ENCODE peak calls at places on chromosomes 7 and 10, in ten cellular contexts. B, S, F, V, U, Z, Q, M, X and H are unnamed samples.

GRCh38 chr7:48101880-48102448 is 12.9 kb downstream of the UPP1 start:
- DNase-seq in F (no peak), B (no peak), V (no peak), Z (peak; percentile 68), S (no peak), M (no peak), U (no peak), Q (no peak), X (no peak), H (no peak)

GRCh38 chr7:44184221-44184873 is 4.9 kb downstream of the GCK start:
- DNase-seq in Z (peak; percentile 68), S (no peak), M (peak; percentile 85), V (peak; percentile 92), U (peak; percentile 67), X (no peak), Q (no peak), F (no peak), B (peak; percentile 41), H (no peak)

GRCh38 chr7:110685899-110686298 is 405.0 kb upstream of the LRRN3 start:
- DNase-seq in Q (no peak), F (no peak), V (no peak), M (no peak), S (no peak), X (no peak), U (no peak), B (no peak), Z (no peak), H (no peak)

GRCh38 chr10:115949282-115949844 is 323.6 kb downstream of the GFRA1 start:
- DNase-seq in F (no peak), B (no peak), S (no peak), Q (no peak), M (no peak), U (no peak), X (no peak), Z (no peak), V (no peak), H (no peak)

GRCh38 chr7:42639930-42640329 is 271.9 kb downstream of the C7orf25 start:
- DNase-seq in F (no peak), Q (no peak), V (no peak), S (no peak), X (no peak), Z (no peak), B (no peak), U (no peak), M (no peak), H (no peak)

GRCh38 chr10:69663548-69663947 is 33.5 kb downstream of the FAM241B start:
- DNase-seq in B (no peak), U (no peak), X (no peak), M (no peak), F (peak; percentile 66), V (peak; percentile 58), S (no peak), Q (no peak), Z (no peak), H (no peak)

GRCh38 chr7:50696810-50697582 is 85.7 kb downstream of the GRB10 start:
- DNase-seq in F (peak; percentile 27), U (no peak), X (no peak), M (no peak), Q (no peak), S (no peak), V (no peak), B (no peak), Z (no peak), H (no peak)

GRCh38 chr10:51168086-51168815 is 94.0 kb downstream of the PRKG1 start:
- DNase-seq in Z (no peak), F (no peak), U (no peak), X (no peak), S (no peak), B (no peak), M (no peak), Q (no peak), V (no peak), H (no peak)

GRCh38 chr7:40437498-40437897 is 302.7 kb downstream of the SUGCT start:
- DNase-seq in U (peak; percentile 99), V (no peak), M (peak; percentile 89), Z (no peak), B (peak; percentile 98), F (no peak), X (no peak), Q (no peak), S (no peak), H (no peak)

GRCh38 chr7:5359344-5359743 is 64.3 kb downstream of the TNRC18 start:
- DNase-seq in Z (no peak), Q (no peak), X (no peak), S (no peak), B (no peak), F (no peak), U (no peak), V (no peak), M (no peak), H (no peak)

GRCh38 chr10:932589-932988 is 1.1 kb upstream of the LARP4B start:
- DNase-seq in X (peak; percentile 47), S (no peak), U (no peak), B (no peak), Q (no peak), M (no peak), F (peak; percentile 31), V (no peak), Z (peak; percentile 86), H (peak; percentile 27)

GRCh38 chr10:75111367-75111905 is at the start of gene SAMD8:
- DNase-seq in Z (peak; percentile 99), B (peak; percentile 78), F (peak; percentile 99), X (peak; percentile 97), M (peak; percentile 95), S (peak; percentile 87), Q (peak; percentile 93), V (no peak), U (peak; percentile 39), H (peak; percentile 99)

GRCh38 chr7:20152511-20152910 is 64.7 kb downstream of the MACC1 start:
- DNase-seq in Z (no peak), F (no peak), M (no peak), X (no peak), U (no peak), S (no peak), B (no peak), V (no peak), Q (no peak), H (no peak)

GRCh38 chr7:1725199-1725701 is 55.2 kb downstream of the ELFN1 start:
- DNase-seq in U (no peak), M (no peak), B (no peak), S (no peak), F (no peak), Q (no peak), Z (no peak), V (no peak), X (no peak), H (peak; percentile 92)

GRCh38 chr7:88933285-88933684 is 137.7 kb upstream of the TEX47 start:
- DNase-seq in M (no peak), U (no peak), F (no peak), X (no peak), B (no peak), Q (no peak), Z (no peak), V (no peak), S (no peak), H (no peak)

GRCh38 chr7:116871061-116871700 is 8.8 kb downstream of the CAPZA2 start:
- DNase-seq in X (no peak), U (no peak), F (no peak), Q (no peak), M (no peak), S (no peak), Z (no peak), V (no peak), B (no peak), H (no peak)

GRCh38 chr10:80454526-80455460 is 683 bp downstream of the TSPAN14 start:
- DNase-seq in S (no peak), M (no peak), B (no peak), Q (no peak), V (no peak), Z (peak; percentile 92), U (no peak), X (peak; percentile 61), F (peak; percentile 44), H (peak; percentile 74)
- TF ChIP-seq CTCF in S (no peak), M (no peak), B (no peak), Q (no peak), V (no peak), Z (no peak), U (no peak), X (no peak), F (no peak), H (no peak)

DNA sequence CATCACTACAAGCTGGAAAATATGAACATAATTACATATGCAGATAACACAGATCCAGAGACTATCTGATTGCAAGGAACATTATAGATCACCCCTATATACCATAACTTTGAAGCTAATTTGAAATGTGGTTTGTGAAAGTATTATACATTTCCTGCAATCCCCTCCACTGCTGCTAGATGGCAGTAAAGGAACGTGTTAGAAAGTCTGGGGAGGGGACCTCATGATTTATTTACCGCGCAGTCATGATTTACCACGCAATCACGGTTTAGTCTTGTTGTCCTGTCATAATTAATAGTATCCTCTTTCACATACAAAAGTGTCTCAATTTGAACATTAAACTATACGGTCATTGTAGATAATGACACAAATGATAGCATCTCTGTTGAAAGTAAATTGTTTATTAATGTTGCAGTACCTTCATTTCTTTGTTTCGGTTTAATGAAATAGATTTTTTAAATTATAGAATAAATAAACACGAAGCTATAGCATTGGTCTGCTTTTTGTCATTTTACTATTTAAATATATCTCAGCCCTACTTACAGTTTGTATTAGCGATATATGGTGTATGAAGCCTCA is 145.3 kb upstream of the PRSS1 start:
- DNase-seq in X (no peak), U (no peak), M (peak; percentile 63), S (peak; percentile 5), Q (peak; percentile 23), B (no peak), F (peak; percentile 62), Z (no peak), V (peak; percentile 57), H (no peak)
- TF ChIP-seq CTCF in X (no peak), U (peak; percentile 96), M (peak; percentile 83), S (peak; percentile 68), Q (peak; percentile 60), B (peak; percentile 87), F (peak; percentile 86), Z (no peak), V (peak; percentile 86), H (peak; percentile 89)

DNA sequence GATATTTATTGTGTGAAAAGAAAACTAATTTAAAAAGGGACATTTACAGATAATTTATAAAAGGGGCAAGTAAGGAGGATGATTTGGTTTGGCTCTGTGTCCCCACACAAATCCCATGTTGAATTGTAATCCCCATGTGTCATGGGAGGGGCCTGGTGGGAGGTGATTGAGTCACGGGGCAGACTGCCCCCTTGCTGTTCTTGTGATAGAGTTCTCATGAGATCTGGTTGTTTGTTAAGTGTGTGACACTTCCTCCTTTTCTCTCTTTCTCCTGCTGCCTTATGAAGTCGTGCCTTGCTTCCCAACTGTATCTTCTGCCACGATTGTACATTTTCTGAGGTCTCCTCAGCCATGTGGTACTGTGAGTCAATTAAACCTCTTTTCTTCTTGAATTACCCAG is 171.0 kb upstream of the SEMA3E start:
- DNase-seq in Q (no peak), M (no peak), X (no peak), F (no peak), U (no peak), Z (no peak), V (no peak), B (no peak), S (no peak), H (no peak)
- TF ChIP-seq CTCF in Q (no peak), M (no peak), X (no peak), F (no peak), U (no peak), Z (no peak), V (no peak), B (no peak), S (no peak), H (no peak)

DNA sequence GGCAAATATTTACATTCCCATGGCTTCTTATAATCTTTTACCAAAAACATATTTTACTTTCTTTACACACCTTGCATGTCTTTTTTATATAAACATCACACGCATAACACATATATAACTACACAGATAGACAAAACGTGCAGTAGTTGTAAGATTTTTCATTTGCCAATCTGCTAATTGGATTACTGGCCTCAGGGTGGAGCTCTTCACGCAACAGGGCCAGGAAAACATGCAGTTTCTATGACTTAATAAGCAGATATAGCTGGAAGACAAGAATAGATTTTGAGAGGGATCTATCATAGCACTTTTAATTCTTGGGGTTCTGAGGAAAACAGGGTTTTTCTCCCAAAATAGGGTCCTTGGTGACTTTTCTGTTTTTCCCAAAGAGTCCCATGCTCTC is 12.7 kb downstream of the ACADSB start:
- DNase-seq in V (no peak), Q (no peak), B (no peak), Z (no peak), F (no peak), U (no peak), X (no peak), S (no peak), M (no peak), H (no peak)
- TF ChIP-seq CTCF in V (peak; percentile 37), Q (no peak), B (peak; percentile 37), Z (no peak), F (peak; percentile 22), U (peak; percentile 67), X (no peak), S (peak; percentile 31), M (peak; percentile 66), H (no peak)